ENCODE peak calls at places on chromosome 17, in ten cellular contexts. Y, C, S, E, I, N, J, Z, U and H are unnamed samples.

GRCh38 chr17:78484300-78485159 is 92.7 kb downstream of the DNAH17 start:
- DNase-seq in Y (peak), C (no peak), S (peak), E (no peak), I (no peak), N (no peak), J (no peak), Z (no peak), U (peak), H (no peak)

GRCh38 chr17:13182854-13183253 is 165.0 kb upstream of the ELAC2 start:
- DNase-seq in Y (no peak), C (no peak), S (no peak), E (no peak), I (no peak), N (no peak), J (no peak), Z (no peak), U (peak), H (no peak)

GRCh38 chr17:57669671-57670529 is 75.2 kb downstream of the CCDC182 start:
- DNase-seq in Y (no peak), C (no peak), S (no peak), E (no peak), I (no peak), N (peak), J (peak), Z (no peak), U (no peak), H (no peak)

GRCh38 chr17:82936768-82937171 is 96.9 kb upstream of the ZNF750 start:
- DNase-seq in Y (no peak), C (peak), S (no peak), E (no peak), I (no peak), N (no peak), J (no peak), Z (no peak), U (peak), H (no peak)

GRCh38 chr17:44188757-44189403 is 2.1 kb downstream of the TMUB2 start:
- DNase-seq in Y (no peak), C (peak), S (no peak), E (no peak), I (no peak), N (no peak), J (no peak), Z (no peak), U (no peak), H (no peak)

GRCh38 chr17:82216301-82217119 is 3.9 kb upstream of the CCDC57 start:
- DNase-seq in Y (no peak), C (peak), S (peak), E (peak), I (peak), N (no peak), J (peak), Z (no peak), U (no peak), H (peak)

GRCh38 chr17:32933881-32934280 is 5.9 kb downstream of the TMEM98 start:
- DNase-seq in Y (no peak), C (no peak), S (no peak), E (no peak), I (no peak), N (no peak), J (no peak), Z (no peak), U (no peak), H (no peak)

GRCh38 chr17:34827008-34827407 is 134.3 kb downstream of the CCT6B start:
- DNase-seq in Y (no peak), C (no peak), S (no peak), E (peak), I (no peak), N (no peak), J (no peak), Z (no peak), U (no peak), H (no peak)

GRCh38 chr17:19867094-19867653 is 562 bp downstream of the ULK2 start:
- DNase-seq in Y (peak), C (peak), S (peak), E (peak), I (peak), N (no peak), J (peak), Z (peak), U (peak), H (peak)
- TF ChIP-seq CTCF in Y (peak), C (no peak), S (peak), E (no peak), I (peak), N (peak), J (peak), Z (no peak), U (no peak), H (peak)

GRCh38 chr17:63435681-63436522 is 10.2 kb downstream of the CYB561 start:
- DNase-seq in Y (no peak), C (no peak), S (no peak), E (peak), I (no peak), N (no peak), J (no peak), Z (no peak), U (peak), H (no peak)
- TF ChIP-seq CTCF in Y (no peak), C (no peak), S (no peak), E (peak), I (no peak), N (no peak), J (no peak), Z (no peak), U (no peak), H (peak)

GRCh38 chr17:17079336-17079735 is 37.1 kb downstream of the MPRIP start:
- DNase-seq in Y (no peak), C (no peak), S (no peak), E (no peak), I (no peak), N (no peak), J (no peak), Z (peak), U (no peak), H (no peak)
- TF ChIP-seq CTCF in Y (no peak), C (no peak), S (no peak), E (no peak), I (no peak), N (no peak), J (no peak), Z (no peak), U (no peak), H (no peak)

GRCh38 chr17:70896843-70897242 is 727.5 kb downstream of the KCNJ2 start:
- DNase-seq in Y (no peak), C (no peak), S (no peak), E (no peak), I (no peak), N (no peak), J (no peak), Z (no peak), U (no peak), H (peak)
- TF ChIP-seq CTCF in Y (no peak), C (no peak), S (no peak), E (no peak), I (peak), N (no peak), J (no peak), Z (no peak), U (no peak), H (no peak)

GRCh38 chr17:6290488-6291196 is 144.3 kb downstream of the AIPL1 start:
- DNase-seq in Y (no peak), C (no peak), S (no peak), E (no peak), I (no peak), N (no peak), J (no peak), Z (no peak), U (no peak), H (no peak)

GRCh38 chr17:6286239-6286638 is 148.7 kb downstream of the AIPL1 start:
- DNase-seq in Y (no peak), C (no peak), S (peak), E (no peak), I (no peak), N (no peak), J (no peak), Z (no peak), U (peak), H (no peak)
- TF ChIP-seq CTCF in Y (no peak), C (no peak), S (no peak), E (no peak), I (no peak), N (no peak), J (no peak), Z (no peak), U (no peak), H (no peak)

GRCh38 chr17:38449364-38449763 is 21.1 kb downstream of the ARHGAP23 start:
- DNase-seq in Y (no peak), C (no peak), S (peak), E (peak), I (no peak), N (no peak), J (no peak), Z (no peak), U (peak), H (no peak)
- TF ChIP-seq CTCF in Y (no peak), C (no peak), S (no peak), E (no peak), I (no peak), N (no peak), J (no peak), Z (no peak), U (no peak), H (no peak)

GRCh38 chr17:74389937-74390679 is 22.8 kb downstream of the GPR142 start:
- DNase-seq in Y (no peak), C (no peak), S (no peak), E (no peak), I (no peak), N (no peak), J (no peak), Z (no peak), U (no peak), H (no peak)

GRCh38 chr17:74389094-74389753 is 21.9 kb downstream of the GPR142 start:
- DNase-seq in Y (no peak), C (peak), S (no peak), E (no peak), I (no peak), N (no peak), J (no peak), Z (no peak), U (no peak), H (no peak)

GRCh38 chr17:74386397-74386796 is 19.1 kb downstream of the GPR142 start:
- DNase-seq in Y (no peak), C (peak), S (no peak), E (no peak), I (peak), N (no peak), J (no peak), Z (no peak), U (no peak), H (no peak)

GRCh38 chr17:74385201-74385600 is 17.9 kb downstream of the GPR142 start:
- DNase-seq in Y (no peak), C (peak), S (no peak), E (no peak), I (no peak), N (no peak), J (no peak), Z (no peak), U (no peak), H (no peak)

GRCh38 chr17:74387365-74388218 is 20.3 kb downstream of the GPR142 start:
- DNase-seq in Y (no peak), C (peak), S (no peak), E (no peak), I (no peak), N (no peak), J (no peak), Z (no peak), U (no peak), H (no peak)
- TF ChIP-seq CTCF in Y (no peak), C (no peak), S (no peak), E (no peak), I (no peak), N (no peak), J (no peak), Z (peak), U (no peak), H (no peak)